ENCODE peak calls at places on chromosomes 12 and 14, in ten cellular contexts. Z is coronary artery, P is endodermal cell, W is WERI-Rb-1, N is Caco-2, A is WTC11, Y is endothelial cell, X is right atrium auricular region, V is fibroblast of mammary gland, J is AG04450. O is an unnamed sample.

GRCh38 chr14:106346084-106346483 is 819.7 kb downstream of the TMEM121 start:
- DNase-seq in N (no peak), X (peak), A (no peak), W (no peak), V (no peak), Y (no peak), J (no peak), P (no peak), Z (peak), O (peak)

GRCh38 chr14:105538481-105539049 is 12.2 kb downstream of the TMEM121 start:
- DNase-seq in A (no peak), Z (peak), V (no peak), X (no peak), N (no peak), W (no peak), Y (no peak), P (no peak), J (no peak), O (no peak)

GRCh38 chr12:53963005-53963404 is 8.3 kb downstream of the HOXC12 start:
- DNase-seq in N (no peak), P (no peak), A (no peak), Z (no peak), W (no peak), Y (no peak), J (no peak), V (no peak), X (no peak), O (no peak)

GRCh38 chr14:31435276-31435675 is 14.9 kb upstream of the HEATR5A start:
- DNase-seq in N (no peak), J (no peak), X (no peak), V (peak), Z (no peak), P (no peak), A (no peak), Y (no peak), W (no peak), O (no peak)

GRCh38 chr12:29725587-29726320 is 58.0 kb downstream of the TMTC1 start:
- DNase-seq in P (no peak), X (peak), J (no peak), Y (no peak), V (peak), W (no peak), N (no peak), A (no peak), Z (peak), O (peak)

GRCh38 chr12:105499223-105499622 is 168.7 kb downstream of the C12orf75 start:
- DNase-seq in P (no peak), J (no peak), A (no peak), V (no peak), Y (no peak), N (no peak), X (no peak), W (no peak), Z (no peak), O (no peak)

GRCh38 chr14:32366256-32366655 is 37.2 kb downstream of the AKAP6 start:
- DNase-seq in Z (no peak), W (peak), N (no peak), J (no peak), V (peak), A (no peak), X (no peak), P (peak), Y (no peak), O (no peak)

GRCh38 chr12:70756791-70757190 is 119.6 kb upstream of the PTPRB start:
- DNase-seq in W (no peak), V (no peak), N (no peak), P (no peak), Y (no peak), A (no peak), X (no peak), Z (no peak), J (no peak), O (no peak)

GRCh38 chr12:53585726-53586125 is 40.5 kb downstream of the ATF7 start:
- DNase-seq in J (no peak), N (no peak), X (no peak), V (no peak), Y (no peak), W (peak), A (no peak), Z (no peak), P (no peak), O (no peak)

GRCh38 chr14:57736391-57736790 is 129.5 kb downstream of the SLC35F4 start:
- DNase-seq in N (no peak), Y (no peak), W (no peak), X (no peak), P (no peak), V (no peak), Z (no peak), J (no peak), A (no peak), O (no peak)

GRCh38 chr12:58046281-58046680 is 104.9 kb downstream of the ATP23 start:
- DNase-seq in W (no peak), X (no peak), Z (no peak), N (no peak), Y (no peak), P (no peak), A (no peak), V (peak), J (no peak), O (no peak)

DNA sequence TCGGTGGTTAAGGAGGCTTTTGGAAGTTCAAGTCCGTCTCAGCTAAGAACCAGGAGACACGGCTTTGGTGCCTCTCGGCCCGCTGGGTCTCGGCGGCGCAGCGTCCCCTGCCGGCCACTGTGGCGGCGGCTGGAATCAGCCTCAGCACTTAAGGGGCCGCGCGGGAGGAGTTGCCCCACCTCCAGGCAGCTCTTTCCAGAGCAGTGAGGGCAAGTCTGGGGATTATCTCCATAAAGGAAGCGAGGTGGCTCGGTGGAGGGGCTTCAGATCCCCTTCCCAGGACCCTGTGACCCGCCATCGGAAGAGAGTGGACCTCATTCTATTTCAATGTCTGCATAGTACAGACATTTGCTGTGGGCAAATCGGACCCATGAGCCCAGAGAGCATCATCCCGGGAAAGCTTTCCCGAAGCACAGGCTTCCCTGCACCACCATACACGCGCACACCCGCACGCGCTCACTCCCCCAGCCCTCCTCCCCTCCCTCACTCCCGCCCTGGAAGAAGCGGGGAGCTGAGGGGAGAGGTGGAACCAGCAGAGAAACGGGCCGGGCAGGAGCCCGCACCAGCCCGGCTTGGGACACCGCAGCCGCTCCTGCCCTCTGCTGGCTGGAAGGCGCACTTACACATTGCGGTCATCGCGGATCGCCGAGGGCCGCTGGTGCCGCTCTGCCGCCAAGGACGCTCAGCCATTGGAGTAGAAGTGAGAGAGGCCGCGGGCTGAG is 15.9 kb downstream of the RNASE2 start:
- DNase-seq in Y (peak), W (peak), N (peak), V (peak), P (peak), X (peak), A (peak), Z (peak), J (peak), O (peak)
- TF ChIP-seq CTCF in Y (peak), W (peak), N (peak), V (peak), P (peak), X (peak), A (peak), Z (peak), J (peak), O (peak)

DNA sequence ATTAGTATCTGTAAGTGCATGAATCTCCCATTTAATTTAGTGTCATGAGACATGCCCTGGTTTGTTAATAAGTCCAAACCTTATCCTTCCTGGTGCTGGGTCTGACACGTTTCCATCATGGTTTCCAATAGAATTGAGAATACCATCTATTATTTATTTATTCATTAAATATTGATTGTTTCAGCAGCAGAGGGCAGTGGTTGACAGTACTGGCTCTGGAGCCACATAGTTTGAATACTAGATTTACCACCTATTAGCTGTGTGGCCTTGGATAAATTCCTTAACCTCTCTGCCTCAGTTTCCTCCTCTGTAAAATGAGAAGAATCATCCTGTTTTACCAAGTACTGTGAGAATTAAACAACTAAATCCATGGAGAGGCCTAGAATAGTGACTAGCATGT is 941 bp upstream of the STAB2 start:
- DNase-seq in V (no peak), W (no peak), P (no peak), A (no peak), Y (no peak), N (no peak), J (no peak), X (no peak), Z (no peak), O (no peak)
- TF ChIP-seq CTCF in V (peak), W (no peak), P (peak), A (no peak), Y (no peak), N (no peak), J (no peak), X (no peak), Z (no peak), O (peak)

GRCh38 chr14:87748558-87748957 is 244.4 kb downstream of the GALC start:
- DNase-seq in Y (no peak), V (no peak), X (no peak), N (no peak), J (no peak), P (no peak), A (no peak), Z (no peak), W (no peak), O (no peak)

DNA sequence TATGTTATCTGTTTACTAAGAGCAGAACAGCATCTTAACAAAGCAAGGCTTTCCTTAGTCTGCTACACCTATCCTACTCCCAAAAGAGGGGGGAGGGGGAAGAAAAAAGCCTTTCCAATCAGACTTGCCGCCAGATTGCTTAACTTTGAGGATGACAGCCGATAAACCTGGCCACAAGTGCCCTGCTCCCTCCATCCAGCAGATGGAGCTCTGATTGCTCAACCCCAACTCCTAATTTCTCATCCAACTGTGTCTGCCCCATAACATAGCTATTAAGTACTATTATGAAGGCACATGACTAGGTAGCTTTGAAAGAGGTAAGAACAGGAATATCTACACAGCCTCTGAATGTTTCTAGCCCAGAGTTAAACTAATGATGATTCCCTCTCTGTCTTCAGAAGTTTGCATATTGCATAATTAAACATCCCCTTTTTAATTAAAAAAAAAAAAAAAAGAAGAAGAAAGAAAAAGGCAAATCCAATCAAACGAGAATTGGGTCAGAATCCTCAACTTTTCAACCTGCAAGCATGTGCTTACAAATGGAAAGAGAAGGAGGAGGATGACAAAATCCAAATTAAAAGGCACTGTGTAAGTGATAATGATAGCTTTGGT is 247.4 kb downstream of the GALC start:
- DNase-seq in W (peak), P (peak), Z (no peak), V (peak), J (no peak), Y (peak), X (no peak), N (peak), A (peak), O (no peak)
- TF ChIP-seq CTCF in W (peak), P (peak), Z (no peak), V (peak), J (peak), Y (peak), X (no peak), N (peak), A (peak), O (peak)

GRCh38 chr12:51522696-51523095 is 68.3 kb upstream of the SCN8A start:
- DNase-seq in W (no peak), J (no peak), A (no peak), Z (no peak), P (no peak), N (peak), V (no peak), X (no peak), Y (no peak), O (no peak)

GRCh38 chr12:51520576-51521325 is 70.3 kb upstream of the SCN8A start:
- DNase-seq in W (peak), P (peak), X (no peak), N (no peak), J (no peak), A (peak), Y (no peak), Z (no peak), V (no peak), O (no peak)

GRCh38 chr12:51524386-51524901 is 66.6 kb upstream of the SCN8A start:
- DNase-seq in J (no peak), A (no peak), W (no peak), Z (no peak), X (no peak), N (peak), Y (no peak), V (no peak), P (no peak), O (no peak)

GRCh38 chr12:51519755-51520154 is 71.3 kb upstream of the SCN8A start:
- DNase-seq in V (no peak), A (no peak), N (no peak), W (no peak), P (peak), Y (no peak), X (no peak), Z (no peak), J (no peak), O (no peak)

GRCh38 chr12:51521554-51522276 is 69.3 kb upstream of the SCN8A start:
- DNase-seq in X (no peak), Y (no peak), Z (no peak), W (no peak), J (no peak), V (peak), A (no peak), N (no peak), P (peak), O (no peak)
- TF ChIP-seq CTCF in X (no peak), Y (no peak), Z (no peak), W (peak), J (peak), V (peak), A (no peak), N (peak), P (peak), O (peak)

DNA sequence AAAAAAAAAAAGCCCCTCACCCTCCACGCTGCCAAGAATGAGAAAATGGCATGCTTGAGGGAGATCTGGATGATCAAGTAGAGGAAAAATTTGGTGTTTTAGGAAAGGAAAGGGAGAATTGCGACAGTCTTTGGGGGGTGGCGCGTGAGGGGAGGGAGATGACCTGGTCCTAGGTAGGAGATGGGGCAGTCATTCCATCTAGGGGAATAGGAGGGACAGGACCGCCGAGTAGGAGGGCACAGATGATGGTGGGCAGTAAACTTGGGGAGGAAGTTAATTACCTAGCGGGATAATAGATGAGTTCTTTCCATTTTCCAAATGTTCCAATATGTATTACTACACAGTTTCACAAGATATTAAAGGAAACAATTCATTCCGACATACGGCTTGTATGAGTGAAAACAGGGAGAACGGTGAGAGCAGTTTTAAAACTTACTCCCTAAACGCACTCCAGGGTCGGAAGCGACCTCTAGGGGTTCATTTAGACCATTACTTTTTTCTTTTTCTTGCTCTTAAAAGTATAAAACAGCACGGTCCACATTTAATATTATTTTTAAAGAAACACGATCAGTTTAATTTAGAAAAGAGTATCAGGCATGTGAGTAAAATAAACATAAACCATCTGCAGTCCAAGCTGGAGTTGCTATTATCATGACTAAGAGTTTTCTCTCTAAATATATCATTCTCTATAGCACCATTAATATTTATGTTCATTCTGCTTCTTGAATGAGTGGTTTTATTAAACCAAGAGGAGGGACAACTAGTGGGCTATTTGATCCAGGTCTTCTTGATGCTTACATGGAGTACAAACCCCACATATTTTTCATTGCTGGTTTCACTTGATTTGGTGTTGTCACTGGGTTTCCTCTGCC is 3.0 kb upstream of the FNTB start:
- DNase-seq in A (no peak), J (no peak), Z (no peak), P (no peak), W (no peak), V (peak), Y (no peak), N (no peak), X (no peak), O (peak)
- TF ChIP-seq CTCF in A (peak), J (peak), Z (peak), P (peak), W (peak), V (peak), Y (peak), N (peak), X (peak), O (peak)

GRCh38 chr12:112450725-112451124 is 32.0 kb downstream of the PTPN11 start:
- DNase-seq in Y (no peak), V (no peak), P (no peak), N (no peak), W (no peak), X (no peak), J (no peak), Z (no peak), A (no peak), O (no peak)
- TF ChIP-seq CTCF in Y (no peak), V (no peak), P (peak), N (no peak), W (no peak), X (no peak), J (no peak), Z (no peak), A (no peak), O (no peak)

DNA sequence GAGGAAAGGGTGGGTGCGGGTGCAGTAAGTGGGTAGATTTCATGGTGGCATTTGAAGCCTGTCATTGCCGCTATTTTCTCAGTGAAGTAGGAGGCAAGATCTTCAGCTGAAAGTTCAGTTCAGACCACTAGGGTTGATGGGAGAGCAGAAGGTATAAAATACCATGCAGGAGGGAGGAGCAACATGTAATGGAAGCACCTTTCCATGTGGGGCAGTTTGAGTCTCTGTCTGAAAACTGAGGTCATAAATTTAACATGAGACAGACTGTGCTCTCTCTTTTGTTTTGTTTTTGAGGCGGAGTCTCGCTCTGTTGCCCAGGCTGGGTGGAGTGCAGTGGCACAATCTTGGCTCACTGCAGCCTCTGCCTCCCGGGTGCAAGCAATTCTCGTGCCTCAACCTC is 22.7 kb downstream of the LRRC74A start:
- DNase-seq in X (no peak), Z (no peak), W (no peak), P (no peak), V (no peak), Y (no peak), N (no peak), A (no peak), J (no peak), O (no peak)
- TF ChIP-seq CTCF in X (no peak), Z (no peak), W (peak), P (peak), V (no peak), Y (no peak), N (peak), A (no peak), J (no peak), O (no peak)

GRCh38 chr14:74612346-74613021 is 447 bp upstream of the LTBP2 start:
- DNase-seq in P (peak), Z (no peak), V (peak), X (no peak), J (no peak), W (peak), A (peak), N (peak), Y (peak), O (peak)
- TF ChIP-seq CTCF in P (peak), Z (no peak), V (peak), X (peak), J (peak), W (peak), A (peak), N (peak), Y (peak), O (peak)